ENCODE peak calls at places on chromosomes 11 and 22, in seven cellular contexts. R, V, W, O, M, Q and G are unnamed samples.
A peak's percentile ranks its signal among the peaks of the same experiment; 100 is the strongest.

GRCh38 chr11:102153082-102153481 is 42.8 kb downstream of the YAP1 start:
- DNase-seq in R (no peak), V (no peak), W (no peak), O (no peak), M (no peak), Q (no peak), G (no peak)

GRCh38 chr11:12741671-12742216 is 67.5 kb downstream of the TEAD1 start:
- DNase-seq in R (no peak), V (no peak), W (no peak), O (no peak), M (no peak), Q (no peak), G (no peak)

GRCh38 chr11:104772806-104773241 is 125.4 kb downstream of the CASP12 start:
- DNase-seq in R (peak; percentile 96), V (peak; percentile 90), W (no peak), O (no peak), M (no peak), Q (peak; percentile 75), G (no peak)

GRCh38 chr11:17488563-17488962 is 11.9 kb upstream of the ABCC8 start:
- DNase-seq in R (no peak), V (no peak), W (no peak), O (no peak), M (no peak), Q (no peak), G (no peak)

GRCh38 chr11:57309106-57310059 is 15.4 kb downstream of the TNKS1BP1 start:
- DNase-seq in R (no peak), V (no peak), W (no peak), O (no peak), M (no peak), Q (no peak), G (no peak)

GRCh38 chr11:1868636-1869291 is 15.9 kb downstream of the LSP1 start:
- DNase-seq in R (no peak), V (no peak), W (no peak), O (no peak), M (no peak), Q (no peak), G (no peak)

GRCh38 chr11:91947215-91947614 is 277.4 kb upstream of the FAT3 start:
- DNase-seq in R (peak; percentile 2), V (peak; percentile 61), W (no peak), O (no peak), M (no peak), Q (no peak), G (no peak)

GRCh38 chr22:45878051-45878764 is 98.8 kb downstream of the WNT7B start:
- DNase-seq in R (no peak), V (no peak), W (no peak), O (peak; percentile 32), M (no peak), Q (no peak), G (peak; percentile 38)

GRCh38 chr11:120039031-120039430 is 98.9 kb downstream of the TRIM29 start:
- DNase-seq in R (no peak), V (no peak), W (no peak), O (peak; percentile 2), M (no peak), Q (no peak), G (no peak)

GRCh38 chr11:80007616-80008015 is 566.8 kb upstream of the TENM4 start:
- DNase-seq in R (no peak), V (no peak), W (no peak), O (no peak), M (no peak), Q (no peak), G (no peak)

GRCh38 chr11:102760355-102761035 is 19.9 kb downstream of the MMP10 start:
- DNase-seq in R (peak; percentile 98), V (peak; percentile 97), W (no peak), O (no peak), M (no peak), Q (peak; percentile 90), G (peak; percentile 46)

GRCh38 chr11:64219354-64219684 is 6.7 kb downstream of the TRPT1 start:
- DNase-seq in R (no peak), V (no peak), W (no peak), O (no peak), M (no peak), Q (no peak), G (no peak)

GRCh38 chr11:78560826-78561484 is 13.7 kb downstream of the NARS2 start:
- DNase-seq in R (no peak), V (no peak), W (no peak), O (no peak), M (no peak), Q (no peak), G (no peak)

GRCh38 chr11:12690663-12691062 is 16.4 kb downstream of the TEAD1 start:
- DNase-seq in R (no peak), V (no peak), W (no peak), O (no peak), M (no peak), Q (peak; percentile 36), G (no peak)

GRCh38 chr11:70381872-70382842 is 16.2 kb upstream of the CTTN start:
- DNase-seq in R (peak; percentile 95), V (peak; percentile 90), W (no peak), O (no peak), M (no peak), Q (peak; percentile 38), G (peak; percentile 89)

GRCh38 chr22:37103696-37104452 is 5.6 kb downstream of the TMPRSS6 start:
- DNase-seq in R (no peak), V (no peak), W (no peak), O (no peak), M (no peak), Q (no peak), G (no peak)

GRCh38 chr11:66417000-66417399 is 3.8 kb upstream of the NPAS4 start:
- DNase-seq in R (no peak), V (no peak), W (no peak), O (no peak), M (no peak), Q (no peak), G (no peak)

DNA sequence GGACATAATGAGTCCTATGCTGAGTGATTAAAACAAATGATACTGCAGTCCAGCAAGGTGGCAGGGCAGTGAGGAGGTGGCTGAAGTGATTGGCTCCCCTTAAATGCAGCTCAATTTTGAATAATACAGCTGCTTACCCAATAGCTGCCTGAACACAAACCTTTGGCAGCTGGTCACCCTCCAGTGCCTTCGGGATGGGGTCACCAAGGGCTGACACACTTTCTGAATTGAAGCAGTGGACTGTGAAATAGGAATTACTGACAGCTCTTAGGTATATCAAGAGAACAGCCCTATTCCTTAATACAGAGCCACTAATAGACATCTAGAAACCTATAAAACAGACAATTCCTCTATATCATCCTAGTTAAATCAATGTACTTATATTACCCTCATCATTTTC is 474.2 kb upstream of the KIRREL3 start:
- DNase-seq in R (no peak), V (no peak), W (peak; percentile 37), O (no peak), M (no peak), Q (no peak), G (no peak)
- H2BK5ac ChIP-seq in R (no peak overlapping the region), V (no peak overlapping the region), W (no peak overlapping the region), O (no peak overlapping the region), M (no peak overlapping the region), Q (no peak overlapping the region), G (no peak overlapping the region)

GRCh38 chr11:43834291-43834690 is 46.3 kb upstream of the ALKBH3 start:
- DNase-seq in R (no peak), V (no peak), W (no peak), O (no peak), M (no peak), Q (no peak), G (no peak)

GRCh38 chr11:43832536-43832935 is 48.1 kb upstream of the ALKBH3 start:
- DNase-seq in R (no peak), V (no peak), W (no peak), O (no peak), M (no peak), Q (no peak), G (no peak)

GRCh38 chr11:43833657-43834073 is 47.0 kb upstream of the ALKBH3 start:
- DNase-seq in R (peak; percentile 90), V (peak; percentile 92), W (no peak), O (no peak), M (no peak), Q (peak; percentile 99), G (peak; percentile 22)

GRCh38 chr11:43837879-43838278 is 42.8 kb upstream of the ALKBH3 start:
- DNase-seq in R (no peak), V (peak; percentile 31), W (no peak), O (no peak), M (no peak), Q (no peak), G (no peak)

GRCh38 chr11:43835104-43835503 is 45.5 kb upstream of the ALKBH3 start:
- DNase-seq in R (no peak), V (peak; percentile 33), W (peak; percentile 26), O (no peak), M (no peak), Q (peak; percentile 54), G (no peak)
- H2BK5ac ChIP-seq in R (no peak overlapping the region), V (no peak overlapping the region), W (no peak overlapping the region), O (no peak overlapping the region), M (no peak overlapping the region), Q (no peak overlapping the region), G (no peak overlapping the region)

DNA sequence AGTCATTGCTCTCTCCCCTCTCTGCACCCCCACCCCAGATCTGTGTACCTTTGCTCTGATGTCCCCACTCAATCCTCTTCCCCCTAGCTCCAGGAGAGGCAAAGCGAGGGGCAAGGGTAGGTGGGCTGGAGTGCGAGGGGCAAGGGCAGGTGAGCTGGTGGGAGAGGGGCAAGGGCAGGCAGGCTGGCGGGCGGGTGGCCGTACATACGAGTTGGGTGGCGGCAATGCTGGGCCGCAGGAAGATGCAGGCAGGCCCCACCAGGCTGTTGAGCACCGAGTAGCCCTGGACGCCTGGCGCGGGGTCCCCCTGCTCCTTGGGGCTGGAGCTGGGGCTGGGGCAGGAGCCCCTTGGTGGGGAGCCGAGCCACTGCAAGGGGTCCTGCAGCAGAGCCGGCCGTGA is 908 bp downstream of the CABP2 start:
- DNase-seq in R (no peak), V (no peak), W (no peak), O (no peak), M (no peak), Q (no peak), G (no peak)
- H2BK5ac ChIP-seq in R (no peak overlapping the region), V (no peak overlapping the region), W (no peak overlapping the region), O (no peak overlapping the region), M (no peak overlapping the region), Q (no peak overlapping the region), G (no peak overlapping the region)

GRCh38 chr22:21738081-21738480 is 2.5 kb upstream of the YPEL1 start:
- DNase-seq in R (no peak), V (no peak), W (no peak), O (no peak), M (no peak), Q (no peak), G (no peak)

GRCh38 chr22:21741790-21742189 is 6.2 kb upstream of the YPEL1 start:
- DNase-seq in R (no peak), V (no peak), W (no peak), O (no peak), M (no peak), Q (no peak), G (no peak)

GRCh38 chr22:21739828-21740377 is 4.3 kb upstream of the YPEL1 start:
- DNase-seq in R (no peak), V (no peak), W (no peak), O (no peak), M (no peak), Q (no peak), G (no peak)

GRCh38 chr22:21738966-21739365 is 3.4 kb upstream of the YPEL1 start:
- DNase-seq in R (no peak), V (no peak), W (no peak), O (no peak), M (no peak), Q (no peak), G (no peak)

DNA sequence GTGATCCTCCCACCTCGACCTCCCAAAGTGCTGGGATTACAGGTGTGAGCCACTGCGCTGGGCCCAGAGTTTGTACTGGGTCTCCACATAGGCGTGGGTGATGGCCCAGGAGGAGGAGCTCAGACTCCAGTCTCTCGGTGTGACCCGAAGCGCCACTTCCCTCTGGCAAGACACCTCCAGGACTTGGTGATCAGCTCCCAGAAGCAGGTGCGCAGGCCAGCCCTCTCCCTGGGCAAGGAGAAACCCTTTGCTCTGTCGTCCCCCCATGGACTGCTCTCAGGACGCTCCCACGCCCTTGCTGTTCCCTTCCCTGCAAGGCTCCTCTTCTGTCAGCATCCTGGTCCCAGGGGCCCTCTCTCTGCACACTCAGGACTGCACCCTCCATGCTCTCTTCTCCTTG is 5.5 kb upstream of the YPEL1 start:
- DNase-seq in R (no peak), V (no peak), W (no peak), O (no peak), M (no peak), Q (no peak), G (no peak)
- H2BK5ac ChIP-seq in R (no peak overlapping the region), V (no peak overlapping the region), W (no peak overlapping the region), O (no peak overlapping the region), M (no peak overlapping the region), Q (no peak overlapping the region), G (no peak overlapping the region)